ENCODE peak calls at places on chromosome X, in four cellular contexts. Y is stomach, T is lower lobe of right lung, H is colonic mucosa. B is an unnamed sample.

GRCh38 chrX:150012647-150013046 is 74.4 kb upstream of the EOLA2 start:
- DNase-seq in Y (no peak), T (no peak), H (no peak), B (no peak)

GRCh38 chrX:150872773-150873336 is 25.6 kb downstream of the CD99L2 start:
- DNase-seq in Y (no peak), T (no peak), H (no peak), B (no peak)

GRCh38 chrX:48083212-48083611 is 11.8 kb upstream of the ZNF630 start:
- DNase-seq in Y (peak; percentile 41), T (no peak), H (peak; percentile 47), B (peak; percentile 49)

GRCh38 chrX:1072637-1073377 is 139.6 kb downstream of the CRLF2 start:
- DNase-seq in Y (no peak), T (no peak), H (no peak), B (no peak)

GRCh38 chrX:137212078-137212632 is 178.4 kb upstream of the GPR101 start:
- DNase-seq in Y (no peak), T (no peak), H (no peak), B (no peak)

GRCh38 chrX:43064096-43064495 is 286.1 kb upstream of the PPP1R2C start:
- DNase-seq in Y (no peak), T (no peak), H (no peak), B (no peak)

GRCh38 chrX:374566-374965 is 12.1 kb downstream of the PPP2R3B start:
- DNase-seq in Y (no peak), T (no peak), H (no peak), B (no peak)

GRCh38 chrX:19568422-19568821 is 53.1 kb upstream of the MAP3K15 start:
- DNase-seq in Y (no peak), T (no peak), H (no peak), B (no peak)

GRCh38 chrX:150768132-150768485 is 74.9 kb downstream of the MTMR1 start:
- DNase-seq in Y (no peak), T (no peak), H (no peak), B (no peak)

GRCh38 chrX:10597871-10598270 is 22.5 kb downstream of the MID1 start:
- DNase-seq in Y (no peak), T (no peak), H (peak; percentile 29), B (peak; percentile 5)

GRCh38 chrX:137945470-137945869 is 379.5 kb downstream of the ZIC3 start:
- DNase-seq in Y (no peak), T (no peak), H (no peak), B (no peak)

GRCh38 chrX:72430405-72430968 is 124.8 kb upstream of the CITED1 start:
- DNase-seq in Y (no peak), T (no peak), H (no peak), B (no peak)

GRCh38 chrX:74924449-74925209 is 623 bp downstream of the NEXMIF start:
- DNase-seq in Y (peak; percentile 59), T (peak; percentile 63), H (peak; percentile 33), B (peak; percentile 46)

GRCh38 chrX:77749695-77750094 is 36.3 kb downstream of the ATRX start:
- DNase-seq in Y (no peak), T (no peak), H (no peak), B (no peak)

GRCh38 chrX:129600981-129601424 is 53.8 kb downstream of the APLN start:
- DNase-seq in Y (no peak), T (no peak), H (no peak), B (no peak)

GRCh38 chrX:110051559-110051958 is 48.6 kb downstream of the TMEM164 start:
- DNase-seq in Y (no peak), T (no peak), H (no peak), B (no peak)

GRCh38 chrX:148381603-148382002 is 118.8 kb upstream of the AFF2 start:
- DNase-seq in Y (no peak), T (no peak), H (no peak), B (peak; percentile 12)
- H3K4me3 ChIP-seq in Y (no peak overlapping the region), T (peak overlapping the region; percentile 8), H (no peak overlapping the region), B (no peak overlapping the region)

DNA sequence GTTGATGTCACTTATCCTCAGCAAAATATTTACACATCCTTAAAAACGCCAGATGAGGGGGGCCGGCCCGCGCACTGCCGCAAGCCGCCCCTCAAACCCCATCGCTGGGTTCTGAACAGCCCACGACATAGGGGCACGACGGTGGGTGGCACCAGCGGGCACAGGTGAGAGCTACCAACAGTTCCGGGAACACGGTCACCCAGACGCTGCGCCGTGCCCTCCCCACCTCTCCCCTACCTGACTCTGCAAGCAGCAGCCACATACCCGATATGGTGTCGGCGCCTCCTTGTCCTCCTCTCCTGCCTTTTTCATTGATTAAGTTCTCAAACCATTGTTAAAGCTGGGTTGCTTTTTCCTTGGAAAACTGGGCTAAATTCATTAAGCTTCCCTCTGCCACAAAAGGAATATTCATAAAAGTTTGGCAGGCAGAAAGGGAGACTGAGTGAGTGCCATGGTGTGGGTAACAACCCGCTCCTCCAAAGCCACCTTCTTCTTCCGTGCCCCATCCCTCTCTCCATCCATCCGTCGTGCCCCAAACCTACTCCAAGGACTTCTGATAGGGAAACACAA is 1.4 kb downstream of the RAI2 start:
- DNase-seq in Y (peak; percentile 38), T (peak; percentile 58), H (no peak), B (no peak)
- H3K4me3 ChIP-seq in Y (peak overlapping the region; percentile 67), T (peak overlapping the region; percentile 65), H (peak overlapping the region; percentile 31), B (no peak overlapping the region)

DNA sequence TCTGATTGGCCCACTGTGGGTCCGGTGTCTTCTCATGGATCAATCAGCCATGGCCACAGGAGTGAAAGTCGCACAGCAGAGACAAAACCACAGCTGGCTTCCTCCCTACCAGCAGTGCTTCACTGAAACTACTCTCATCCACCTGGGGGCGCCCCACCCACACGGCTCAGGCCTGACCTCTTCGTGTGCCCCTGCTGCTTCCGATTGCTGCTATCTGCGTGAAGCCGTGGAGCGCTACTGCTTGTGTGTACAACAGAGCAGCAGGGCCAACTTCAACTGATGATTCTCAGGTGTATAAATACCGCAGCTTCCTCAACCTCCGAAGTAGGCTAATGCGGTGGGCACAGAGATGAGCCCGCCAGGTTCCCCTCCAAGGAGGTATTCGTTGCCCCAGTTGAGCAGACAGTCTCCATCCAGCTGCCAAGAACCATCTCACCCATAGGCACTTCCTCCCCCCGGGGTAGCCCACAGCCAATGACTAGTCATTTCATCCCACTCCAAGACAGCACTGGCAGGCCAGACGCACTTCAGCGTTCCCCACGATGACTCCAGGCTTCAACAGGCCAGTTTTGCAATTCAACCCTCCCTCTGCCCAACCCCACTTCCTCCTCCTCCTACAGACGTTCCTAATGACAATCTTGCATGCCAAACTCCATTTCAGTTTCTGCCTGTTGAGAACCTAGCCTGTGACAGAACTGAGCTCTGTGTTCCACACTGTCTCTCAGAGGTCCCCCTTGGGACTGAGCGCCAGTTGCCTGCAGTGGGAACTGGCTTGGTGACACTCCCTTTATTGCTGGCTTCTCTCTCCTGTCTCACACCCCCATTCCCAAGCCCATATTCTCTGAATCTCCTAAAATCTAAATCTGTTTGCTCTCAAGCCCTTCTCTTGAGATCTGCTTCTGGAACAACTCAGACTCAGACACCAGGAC is 41.3 kb upstream of the ATP6AP2 start:
- DNase-seq in Y (no peak), T (peak; percentile 74), H (peak; percentile 29), B (peak; percentile 74)
- H3K4me3 ChIP-seq in Y (no peak overlapping the region), T (no peak overlapping the region), H (no peak overlapping the region), B (peak overlapping the region; percentile 27)

GRCh38 chrX:119693996-119694451 is 1.1 kb upstream of the SEPTIN6 start:
- DNase-seq in Y (no peak), T (no peak), H (no peak), B (no peak)
- H3K4me3 ChIP-seq in Y (peak overlapping the region; percentile 81), T (peak overlapping the region; percentile 72), H (no peak overlapping the region), B (peak overlapping the region; percentile 61)

GRCh38 chrX:127129510-127129909 is 310.0 kb downstream of the PRR32 start:
- DNase-seq in Y (no peak), T (no peak), H (no peak), B (no peak)
- H3K4me3 ChIP-seq in Y (no peak overlapping the region), T (no peak overlapping the region), H (no peak overlapping the region), B (no peak overlapping the region)

GRCh38 chrX:154548028-154548316 is 552 bp downstream of the IKBKG start:
- DNase-seq in Y (no peak), T (no peak), H (no peak), B (no peak)

GRCh38 chrX:154545673-154546274 is 872 bp downstream of the G6PD start:
- DNase-seq in Y (no peak), T (no peak), H (no peak), B (no peak)

GRCh38 chrX:154549766-154550165 is 2.3 kb downstream of the IKBKG start:
- DNase-seq in Y (no peak), T (no peak), H (no peak), B (no peak)

GRCh38 chrX:154546354-154547244 is at the start of gene G6PD:
- DNase-seq in Y (peak; percentile 80), T (peak; percentile 79), H (peak; percentile 71), B (peak; percentile 40)

DNA sequence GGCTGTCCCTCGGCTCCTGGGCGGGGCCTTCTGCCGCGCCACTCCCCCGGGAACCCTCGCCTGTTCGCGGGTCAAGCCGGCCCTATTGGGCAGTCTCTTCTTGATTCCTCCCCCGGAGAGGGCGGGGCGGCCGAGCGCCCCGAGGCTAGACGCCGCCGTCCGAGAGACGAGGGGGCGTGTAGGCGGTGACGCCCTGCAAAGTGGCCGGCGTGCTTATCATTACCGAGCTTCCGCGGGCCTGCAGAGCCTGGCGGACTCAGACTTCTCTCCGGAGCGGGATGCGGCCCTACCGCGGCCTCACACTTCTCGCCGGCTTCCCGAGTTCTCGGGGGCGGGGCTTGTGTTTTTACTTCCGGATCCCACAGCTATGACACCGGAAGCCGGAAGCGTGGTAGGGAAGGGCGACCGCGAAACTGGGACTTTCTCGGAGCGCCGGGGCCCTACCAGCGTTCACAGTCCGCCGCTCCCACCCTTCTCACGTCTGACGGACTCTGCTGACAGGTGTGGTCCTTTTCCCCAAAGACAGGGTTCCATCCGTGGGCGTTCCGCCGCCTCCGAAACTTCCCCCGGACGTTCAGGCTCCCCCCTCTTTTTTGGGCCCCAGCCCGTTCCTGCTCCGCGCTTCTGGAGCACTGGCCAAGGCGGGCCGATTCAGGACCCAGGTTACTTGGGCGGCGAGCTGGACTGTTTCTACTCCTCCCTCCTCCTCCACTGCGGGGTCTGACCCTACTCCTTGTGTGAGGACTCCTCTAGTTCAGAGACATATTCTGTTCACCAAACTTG is at the start of gene IKBKG:
- DNase-seq in Y (peak; percentile 89), T (peak; percentile 91), H (peak; percentile 86), B (peak; percentile 78)
- H3K4me3 ChIP-seq in Y (peak within 1 kb of the TSS; percentile 64), T (peak within 1 kb of the TSS; percentile 70), H (peak within 1 kb of the TSS; percentile 58), B (peak within 1 kb of the TSS; percentile 86)

GRCh38 chrX:98380106-98380505 is 1496.4 kb downstream of the RPA4 start:
- DNase-seq in Y (no peak), T (no peak), H (no peak), B (no peak)

GRCh38 chrX:98379134-98379533 is 1495.4 kb downstream of the RPA4 start:
- DNase-seq in Y (no peak), T (no peak), H (no peak), B (no peak)

GRCh38 chrX:98380556-98380955 is 1496.8 kb downstream of the RPA4 start:
- DNase-seq in Y (no peak), T (no peak), H (no peak), B (no peak)
- H3K4me3 ChIP-seq in Y (no peak overlapping the region), T (no peak overlapping the region), H (no peak overlapping the region), B (no peak overlapping the region)